ENCODE peak calls at places on chromosomes 7 and 10, in four cellular contexts. One of them, this sample, is unnamed.

GRCh38 chr10:44325878-44326277 is 59.0 kb downstream of the CXCL12 start:
- DNase-seq in HFFc6: no peak
- DNase-seq in Calu3: no peak
- DNase-seq in tibial artery: no peak
- DNase-seq in this sample: no peak

GRCh38 chr7:106652909-106653308 is 8.0 kb downstream of the CCDC71L start:
- DNase-seq in HFFc6: no peak
- DNase-seq in Calu3: no peak
- DNase-seq in tibial artery: no peak
- DNase-seq in this sample: no peak

GRCh38 chr10:126392469-126392868 is 4.2 kb upstream of the ADAM12 start:
- DNase-seq in HFFc6: no peak
- DNase-seq in Calu3: no peak
- DNase-seq in tibial artery: no peak
- DNase-seq in this sample: no peak

GRCh38 chr7:45036317-45036716 is 36.3 kb downstream of the CCM2 start:
- DNase-seq in HFFc6: no peak
- DNase-seq in Calu3: no peak
- DNase-seq in tibial artery: peak
- DNase-seq in this sample: no peak

GRCh38 chr10:119242191-119242590 is 34.8 kb downstream of the GRK5 start:
- DNase-seq in HFFc6: no peak
- DNase-seq in Calu3: no peak
- DNase-seq in tibial artery: no peak
- DNase-seq in this sample: no peak

GRCh38 chr7:106460792-106461254 is 176.0 kb upstream of the NAMPT start:
- DNase-seq in HFFc6: peak
- DNase-seq in Calu3: peak
- DNase-seq in tibial artery: no peak
- DNase-seq in this sample: no peak

GRCh38 chr10:3803295-3803883 is 18.4 kb upstream of the KLF6 start:
- DNase-seq in HFFc6: no peak
- DNase-seq in Calu3: no peak
- DNase-seq in tibial artery: no peak
- DNase-seq in this sample: no peak

GRCh38 chr10:128147669-128148068 is 21.4 kb upstream of the MKI67 start:
- DNase-seq in HFFc6: peak
- DNase-seq in Calu3: no peak
- DNase-seq in tibial artery: no peak
- DNase-seq in this sample: peak

GRCh38 chr7:45881759-45882464 is 6.4 kb upstream of the IGFBP1 start:
- DNase-seq in HFFc6: peak
- DNase-seq in Calu3: no peak
- DNase-seq in tibial artery: no peak
- DNase-seq in this sample: peak

GRCh38 chr10:86354761-86355540 is 11.6 kb downstream of the GRID1 start:
- DNase-seq in HFFc6: no peak
- DNase-seq in Calu3: no peak
- DNase-seq in tibial artery: no peak
- DNase-seq in this sample: no peak

GRCh38 chr10:34722404-34722803 is 92.7 kb downstream of the PARD3 start:
- DNase-seq in HFFc6: no peak
- DNase-seq in Calu3: no peak
- DNase-seq in tibial artery: no peak
- DNase-seq in this sample: no peak

GRCh38 chr7:26399747-26400146 is 108.1 kb downstream of the SNX10 start:
- DNase-seq in HFFc6: no peak
- DNase-seq in Calu3: no peak
- DNase-seq in tibial artery: no peak
- DNase-seq in this sample: no peak

GRCh38 chr7:30226593-30227268 is 57.7 kb upstream of the ZNRF2 start:
- DNase-seq in HFFc6: no peak
- DNase-seq in Calu3: peak
- DNase-seq in tibial artery: no peak
- DNase-seq in this sample: peak

GRCh38 chr10:17174626-17175025 is 26.8 kb downstream of the TRDMT1 start:
- DNase-seq in HFFc6: no peak
- DNase-seq in Calu3: no peak
- DNase-seq in tibial artery: no peak
- DNase-seq in this sample: no peak

GRCh38 chr7:32573110-32573687 is 77.9 kb downstream of the AVL9 start:
- DNase-seq in HFFc6: no peak
- DNase-seq in Calu3: no peak
- DNase-seq in tibial artery: no peak
- DNase-seq in this sample: no peak

GRCh38 chr7:114334992-114335391 is 79.6 kb upstream of the FOXP2 start:
- DNase-seq in HFFc6: no peak
- DNase-seq in Calu3: no peak
- DNase-seq in tibial artery: no peak
- DNase-seq in this sample: no peak

GRCh38 chr7:150851497-150852370 is 583 bp upstream of the AOC1 start:
- DNase-seq in HFFc6: no peak
- DNase-seq in Calu3: no peak
- DNase-seq in tibial artery: no peak
- DNase-seq in this sample: no peak

GRCh38 chr7:156820445-156821063 is 72.4 kb downstream of the LMBR1 start:
- DNase-seq in HFFc6: no peak
- DNase-seq in Calu3: no peak
- DNase-seq in tibial artery: no peak
- DNase-seq in this sample: no peak

GRCh38 chr7:152761116-152761748 is 1.7 kb downstream of the ACTR3B start:
- DNase-seq in HFFc6: peak
- DNase-seq in Calu3: no peak
- DNase-seq in tibial artery: no peak
- DNase-seq in this sample: peak

DNA sequence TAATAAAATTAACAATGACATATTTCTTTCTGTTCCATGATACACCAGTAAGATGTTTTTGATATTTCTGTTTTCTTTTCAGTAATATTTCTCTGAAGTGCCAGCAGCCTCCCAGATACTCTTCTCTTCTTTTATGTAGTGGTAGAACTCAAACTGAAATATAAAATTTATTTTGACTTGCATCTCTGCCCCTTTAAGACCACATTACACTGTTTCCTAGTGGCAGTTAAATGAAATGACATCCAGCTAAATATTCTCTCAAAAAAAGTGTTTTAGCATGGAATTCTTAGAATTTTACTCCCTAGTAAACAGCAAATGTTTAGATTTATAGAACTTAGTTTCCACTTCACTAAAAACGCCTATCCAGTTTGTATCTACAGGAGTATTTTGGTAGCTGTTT is 237.2 kb upstream of the MTPN start:
- DNase-seq in HFFc6: no peak
- DNase-seq in Calu3: no peak
- DNase-seq in tibial artery: no peak
- DNase-seq in this sample: no peak
- TF ChIP-seq CTCF in HFFc6: peak
- TF ChIP-seq CTCF in Calu3: no peak
- TF ChIP-seq CTCF in tibial artery: no peak
- TF ChIP-seq CTCF in this sample: peak

GRCh38 chr7:47534322-47535032 is 47.4 kb downstream of the TNS3 start:
- DNase-seq in HFFc6: no peak
- DNase-seq in Calu3: peak
- DNase-seq in tibial artery: no peak
- DNase-seq in this sample: no peak
- TF ChIP-seq CTCF in HFFc6: peak
- TF ChIP-seq CTCF in Calu3: peak
- TF ChIP-seq CTCF in tibial artery: no peak
- TF ChIP-seq CTCF in this sample: no peak

GRCh38 chr7:50317221-50317678 is 12.7 kb downstream of the IKZF1 start:
- DNase-seq in HFFc6: no peak
- DNase-seq in Calu3: no peak
- DNase-seq in tibial artery: no peak
- DNase-seq in this sample: no peak

GRCh38 chr7:50314778-50315177 is 10.3 kb downstream of the IKZF1 start:
- DNase-seq in HFFc6: no peak
- DNase-seq in Calu3: no peak
- DNase-seq in tibial artery: no peak
- DNase-seq in this sample: no peak

GRCh38 chr7:50317697-50318640 is 13.5 kb downstream of the IKZF1 start:
- DNase-seq in HFFc6: no peak
- DNase-seq in Calu3: no peak
- DNase-seq in tibial artery: no peak
- DNase-seq in this sample: no peak

GRCh38 chr7:50315193-50315592 is 10.7 kb downstream of the IKZF1 start:
- DNase-seq in HFFc6: no peak
- DNase-seq in Calu3: no peak
- DNase-seq in tibial artery: no peak
- DNase-seq in this sample: no peak

DNA sequence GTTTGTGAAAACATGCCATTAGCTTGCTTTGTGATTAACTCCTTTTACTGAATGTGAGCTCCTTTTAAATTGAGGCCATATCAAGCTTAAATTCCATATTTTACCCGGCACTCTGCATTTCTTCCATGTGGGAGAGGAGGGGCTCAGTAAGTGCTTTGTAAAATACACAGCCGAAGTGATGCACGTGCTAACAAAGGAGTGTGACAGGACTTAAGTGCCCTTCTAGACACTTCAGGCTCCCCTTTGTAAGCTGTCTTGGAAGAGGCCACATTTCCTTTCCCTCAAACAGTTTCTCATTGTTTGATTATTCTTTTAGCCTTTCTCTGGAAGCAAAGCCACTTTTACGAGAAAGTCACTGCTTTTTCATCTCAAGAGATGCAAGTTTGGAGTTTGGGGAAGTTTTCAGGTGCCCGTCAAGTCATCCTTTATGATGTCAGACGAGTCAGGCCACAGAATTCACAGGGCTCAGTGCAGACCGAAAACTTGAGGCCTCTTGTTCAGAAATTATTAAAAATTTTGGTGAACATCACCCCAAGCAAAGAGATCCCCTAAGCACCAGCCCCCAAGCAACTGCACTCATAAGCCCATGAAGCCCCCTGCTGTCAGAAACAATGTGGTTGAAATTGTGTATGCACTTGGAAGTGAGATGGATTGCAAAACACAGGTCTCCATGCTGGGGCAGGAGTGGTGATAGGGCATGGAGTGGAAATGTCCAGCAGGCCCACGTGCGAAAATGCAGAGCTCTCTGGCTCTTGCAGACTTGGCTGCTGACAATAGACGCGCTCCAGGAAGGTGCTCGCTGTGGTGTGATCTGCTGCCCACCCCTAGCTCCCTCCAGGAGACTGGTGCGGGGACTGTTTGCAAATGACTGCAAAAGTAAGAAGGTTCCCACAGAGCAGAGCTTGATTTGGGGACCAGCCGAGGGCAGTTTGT is 11.5 kb downstream of the IKZF1 start:
- DNase-seq in HFFc6: no peak
- DNase-seq in Calu3: no peak
- DNase-seq in tibial artery: no peak
- DNase-seq in this sample: no peak
- TF ChIP-seq CTCF in HFFc6: no peak
- TF ChIP-seq CTCF in Calu3: no peak
- TF ChIP-seq CTCF in tibial artery: no peak
- TF ChIP-seq CTCF in this sample: no peak

DNA sequence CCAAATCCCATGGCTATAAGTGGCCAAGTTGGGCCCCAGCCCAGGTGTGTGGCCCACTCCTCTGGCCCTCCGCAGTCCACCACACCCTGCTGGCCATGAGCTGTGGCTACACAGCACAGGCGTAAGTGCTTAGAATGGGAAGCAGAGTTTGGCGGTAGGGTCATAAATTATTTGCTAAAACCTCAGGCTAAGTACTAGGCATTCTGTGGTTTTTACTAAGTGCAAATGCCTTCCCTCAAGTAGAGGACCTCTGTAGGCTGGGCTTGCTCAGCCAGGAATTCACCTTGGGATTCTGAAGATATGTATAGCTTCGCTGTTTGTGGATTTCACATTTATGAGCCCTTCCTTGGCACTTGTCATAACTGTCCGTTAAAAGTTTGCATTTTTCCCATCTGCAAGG is 44.8 kb upstream of the LOXL4 start:
- DNase-seq in HFFc6: no peak
- DNase-seq in Calu3: no peak
- DNase-seq in tibial artery: no peak
- DNase-seq in this sample: no peak
- TF ChIP-seq CTCF in HFFc6: peak
- TF ChIP-seq CTCF in Calu3: no peak
- TF ChIP-seq CTCF in tibial artery: no peak
- TF ChIP-seq CTCF in this sample: no peak

GRCh38 chr10:30115391-30116253 is 56.2 kb upstream of the JCAD start:
- DNase-seq in HFFc6: no peak
- DNase-seq in Calu3: no peak
- DNase-seq in tibial artery: no peak
- DNase-seq in this sample: no peak

GRCh38 chr10:30116254-30116573 is 56.8 kb upstream of the JCAD start:
- DNase-seq in HFFc6: no peak
- DNase-seq in Calu3: no peak
- DNase-seq in tibial artery: no peak
- DNase-seq in this sample: no peak

GRCh38 chr10:30121401-30121800 is 62.0 kb upstream of the JCAD start:
- DNase-seq in HFFc6: no peak
- DNase-seq in Calu3: no peak
- DNase-seq in tibial artery: no peak
- DNase-seq in this sample: no peak

GRCh38 chr10:30114871-30115270 is 55.5 kb upstream of the JCAD start:
- DNase-seq in HFFc6: no peak
- DNase-seq in Calu3: no peak
- DNase-seq in tibial artery: no peak
- DNase-seq in this sample: no peak

DNA sequence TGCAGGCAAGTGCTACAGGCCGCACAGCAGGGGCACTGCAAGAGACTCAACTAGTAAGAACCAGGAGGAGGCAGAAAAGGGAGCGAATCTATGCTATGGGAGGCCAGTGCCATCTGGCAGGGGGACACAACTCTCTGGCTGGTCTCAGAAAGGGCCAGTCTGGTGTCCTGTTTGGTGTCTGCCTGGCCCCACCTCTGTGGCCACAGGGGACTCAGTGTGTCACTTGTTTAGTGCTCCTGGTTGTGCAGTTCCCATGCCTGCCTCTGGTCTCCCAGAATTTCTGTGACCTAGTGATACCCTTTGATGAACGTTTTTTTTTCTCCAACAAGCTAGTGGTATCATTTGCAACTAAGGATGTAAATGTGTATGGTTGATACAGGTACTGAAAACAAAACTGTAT is 59.2 kb upstream of the JCAD start:
- DNase-seq in HFFc6: no peak
- DNase-seq in Calu3: no peak
- DNase-seq in tibial artery: no peak
- DNase-seq in this sample: no peak
- TF ChIP-seq CTCF in HFFc6: peak
- TF ChIP-seq CTCF in Calu3: no peak
- TF ChIP-seq CTCF in tibial artery: no peak
- TF ChIP-seq CTCF in this sample: no peak

GRCh38 chr7:158194365-158194900 is 393.2 kb downstream of the PTPRN2 start:
- DNase-seq in HFFc6: no peak
- DNase-seq in Calu3: no peak
- DNase-seq in tibial artery: no peak
- DNase-seq in this sample: no peak
- TF ChIP-seq CTCF in HFFc6: no peak
- TF ChIP-seq CTCF in Calu3: no peak
- TF ChIP-seq CTCF in tibial artery: no peak
- TF ChIP-seq CTCF in this sample: no peak

DNA sequence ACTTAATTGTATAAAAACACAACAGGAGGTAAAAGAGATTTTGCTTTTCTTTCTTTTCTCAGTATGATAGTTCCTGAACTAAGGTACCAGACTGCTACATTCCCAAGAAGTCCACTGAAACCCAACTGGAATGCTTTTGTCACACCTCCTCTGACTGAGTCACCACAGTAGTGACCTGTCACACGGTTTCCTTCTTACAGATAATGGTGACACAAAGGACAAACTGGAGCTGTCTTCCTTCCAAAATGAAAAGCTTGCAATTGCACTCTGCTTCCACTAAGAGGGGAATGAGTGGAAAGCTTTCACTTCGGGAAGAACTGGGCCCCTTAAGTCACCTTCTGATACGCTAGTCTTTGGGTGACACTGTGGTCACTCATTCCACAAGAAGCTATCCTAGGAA is 122.2 kb downstream of the KMT2E start:
- DNase-seq in HFFc6: peak
- DNase-seq in Calu3: no peak
- DNase-seq in tibial artery: no peak
- DNase-seq in this sample: no peak
- TF ChIP-seq CTCF in HFFc6: peak
- TF ChIP-seq CTCF in Calu3: no peak
- TF ChIP-seq CTCF in tibial artery: no peak
- TF ChIP-seq CTCF in this sample: peak